ENCODE peak calls at places on chromosome 19, in six cellular contexts. P is SK-N-SH, K is upper lobe of left lung, V is A549, M is transverse colon, O is K562. C is an unnamed sample.

GRCh38 chr19:38699027-38699346 is 45.3 kb downstream of the CAPN12 start:
- DNase-seq in O (no peak), K (no peak), V (no peak), M (no peak), P (no peak), C (no peak)

GRCh38 chr19:2145831-2146241 is 5.5 kb downstream of the AP3D1 start:
- DNase-seq in P (no peak), M (no peak), K (no peak), O (no peak), V (no peak), C (no peak)

GRCh38 chr19:19121371-19121770 is 16.9 kb downstream of the TMEM161A start:
- DNase-seq in V (no peak), P (no peak), O (no peak), M (no peak), K (no peak), C (no peak)

GRCh38 chr19:21491161-21491560 is 14.2 kb upstream of the ZNF429 start:
- DNase-seq in O (no peak), P (no peak), K (peak; percentile 28), M (no peak), V (no peak), C (no peak)

GRCh38 chr19:2327773-2328400 is 499 bp downstream of the LSM7 start:
- DNase-seq in V (no peak), O (peak; percentile 64), P (peak; percentile 72), M (peak; percentile 58), K (peak; percentile 54), C (no peak)

GRCh38 chr19:2235396-2236284 is 489 bp downstream of the PLEKHJ1 start:
- DNase-seq in O (no peak), K (peak; percentile 74), V (no peak), M (peak; percentile 86), P (peak; percentile 58), C (no peak)

GRCh38 chr19:8251025-8251472 is 41.9 kb downstream of the CERS4 start:
- DNase-seq in O (no peak), K (peak; percentile 92), V (no peak), M (peak; percentile 44), P (no peak), C (peak; percentile 63)

GRCh38 chr19:36140289-36141038 is 598 bp downstream of the CAPNS1 start:
- DNase-seq in V (peak; percentile 96), K (peak; percentile 56), P (peak; percentile 88), O (peak; percentile 87), M (peak; percentile 53), C (peak; percentile 23)

GRCh38 chr19:47315125-47315821 is 5.6 kb downstream of the C5AR1 start:
- DNase-seq in V (peak; percentile 98), P (no peak), K (peak; percentile 92), M (peak; percentile 44), O (peak; percentile 86), C (peak; percentile 65)

GRCh38 chr19:4009990-4010807 is 2.7 kb downstream of the PIAS4 start:
- DNase-seq in O (no peak), M (no peak), K (no peak), P (peak; percentile 6), V (no peak), C (no peak)

DNA sequence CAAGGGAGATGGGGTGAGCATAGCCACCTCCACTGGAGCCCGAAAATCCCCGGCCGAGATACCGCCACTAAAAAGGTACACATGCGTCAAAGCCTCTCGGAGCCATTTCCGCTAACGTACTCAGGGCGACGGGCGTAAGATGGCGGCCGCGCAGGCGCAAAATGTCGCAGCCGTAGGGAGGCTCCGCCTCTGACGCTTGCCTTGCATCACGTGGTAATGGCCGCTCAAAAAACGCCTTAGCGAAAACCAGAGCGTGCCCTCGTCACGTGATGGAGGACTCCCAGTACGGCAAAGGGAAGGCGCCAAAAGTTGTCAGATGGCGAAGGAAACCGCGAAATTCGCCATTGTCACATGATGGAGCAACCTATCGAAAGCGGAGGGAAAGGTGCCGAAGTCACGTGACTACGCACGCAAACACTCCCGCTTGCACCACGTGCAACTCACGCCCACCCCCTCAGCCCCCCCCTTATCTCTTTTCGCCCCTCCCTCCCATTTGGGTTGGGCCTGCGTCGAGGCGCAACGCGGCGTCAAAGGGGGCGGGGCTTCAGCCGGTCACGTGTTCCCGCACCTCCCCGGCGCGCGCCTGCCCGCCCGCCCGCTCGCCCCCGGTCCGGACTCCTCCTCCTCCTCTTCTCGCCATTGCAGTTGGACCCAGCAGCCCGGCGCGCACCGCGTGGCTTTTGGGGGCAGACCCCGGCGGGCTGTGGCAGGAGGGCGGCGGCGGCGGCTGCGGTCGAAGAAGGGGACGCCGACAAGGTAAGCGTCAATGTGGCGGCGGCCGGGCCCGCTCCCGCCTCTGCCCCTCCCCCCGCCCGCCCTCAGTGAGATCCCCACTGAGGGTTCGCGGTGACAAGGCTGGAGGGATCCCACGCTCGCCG is at the start of gene ILF3:
- DNase-seq in M (peak; percentile 100), P (peak; percentile 96), V (peak; percentile 92), K (peak; percentile 99), O (peak; percentile 97), C (peak; percentile 100)
- TF ChIP-seq EP300 in M (peak; percentile 78), P (no peak), V (no peak), K (no peak), O (peak; percentile 23), C (peak; percentile 100)

GRCh38 chr19:13978721-13979191 is 26.4 kb downstream of the DCAF15 start:
- DNase-seq in M (no peak), O (no peak), P (no peak), K (no peak), V (no peak), C (no peak)

GRCh38 chr19:13979686-13980085 is 26.4 kb downstream of the RFX1 start:
- DNase-seq in M (no peak), O (no peak), K (no peak), P (peak; percentile 51), V (no peak), C (no peak)

GRCh38 chr19:13977803-13978202 is 25.5 kb downstream of the DCAF15 start:
- DNase-seq in O (no peak), K (no peak), P (no peak), M (no peak), V (no peak), C (no peak)

GRCh38 chr19:13979224-13979623 is 26.9 kb downstream of the RFX1 start:
- DNase-seq in V (no peak), O (no peak), P (no peak), M (no peak), K (no peak), C (no peak)

DNA sequence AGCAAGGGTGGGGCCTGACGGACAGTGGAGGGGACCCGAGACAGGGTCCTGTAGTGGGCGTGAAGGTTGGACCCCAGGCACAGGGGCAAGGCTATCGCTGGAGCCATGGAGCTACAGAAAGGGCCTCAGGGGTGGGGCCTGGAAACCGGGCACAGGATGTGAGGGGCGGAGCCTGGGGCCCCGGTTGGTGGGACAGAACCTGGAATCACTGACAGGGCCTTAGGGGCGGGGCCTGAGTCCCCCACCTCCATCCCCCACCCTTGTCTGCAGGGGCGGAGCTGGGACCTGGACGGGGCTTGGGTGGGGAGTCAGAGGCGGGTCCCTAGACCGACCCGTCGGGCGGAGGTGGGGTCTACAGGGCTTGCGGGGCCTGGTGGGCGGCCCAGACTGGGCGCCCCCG is 26.0 kb downstream of the DCAF15 start:
- DNase-seq in V (no peak), P (peak; percentile 81), O (peak; percentile 51), K (peak; percentile 85), M (peak; percentile 81), C (peak; percentile 63)
- H3K27ac ChIP-seq in V (no peak overlapping the region), P (no peak overlapping the region), O (no peak overlapping the region), K (peak overlapping the region; percentile 80), M (peak overlapping the region; percentile 44), C (peak overlapping the region; percentile 69)

DNA sequence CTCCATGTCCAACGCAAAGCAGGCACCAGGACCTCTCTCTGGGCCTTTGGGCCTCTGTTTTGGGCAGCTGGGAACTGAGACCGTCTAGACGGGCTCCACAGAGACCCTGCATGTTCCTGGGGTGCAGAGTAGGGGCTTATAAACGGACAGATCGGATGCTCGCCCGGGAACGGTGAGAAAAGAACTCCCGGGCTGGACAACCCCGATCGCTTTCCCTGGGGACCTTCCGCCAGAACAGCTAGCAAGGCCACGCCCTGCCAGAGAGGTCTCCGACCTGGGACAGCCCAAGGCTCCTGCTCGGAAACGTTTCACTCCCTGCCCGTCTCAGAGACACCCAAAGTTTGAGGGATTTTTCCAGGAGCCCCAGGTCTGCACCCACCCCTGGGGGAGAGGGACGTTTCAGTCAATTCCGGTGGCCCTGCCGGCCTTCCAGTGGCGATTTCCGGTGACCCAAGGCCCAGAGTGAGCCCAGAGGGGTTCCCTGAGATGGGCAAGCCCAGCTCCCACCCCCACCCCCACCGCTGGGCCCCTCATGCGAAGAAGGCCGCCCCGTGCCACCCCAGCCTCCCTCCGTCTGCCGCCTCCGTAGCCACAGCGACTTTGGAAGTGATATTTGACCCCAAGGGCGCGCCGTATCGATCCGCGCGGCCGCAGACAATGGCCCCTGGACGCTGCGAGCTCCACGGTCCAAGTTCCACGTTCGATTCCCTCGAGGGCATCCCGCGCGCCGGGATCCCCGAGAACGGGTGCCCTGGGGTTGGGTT is 1.7 kb downstream of the NR2F6 start:
- DNase-seq in K (peak; percentile 72), O (peak; percentile 65), V (no peak), M (peak; percentile 70), P (peak; percentile 71), C (peak; percentile 59)
- H3K4me1 ChIP-seq in K (peaks cover 46% of the 10 kb centered on the region), O (peaks cover 38% of the 10 kb centered on the region), V (peaks cover 71% of the 10 kb centered on the region), M (peaks cover 71% of the 10 kb centered on the region), P (peaks cover 6% of the 10 kb centered on the region), C (peaks cover 62% of the 10 kb centered on the region)

GRCh38 chr19:50378863-50379236 is 2.6 kb downstream of the NR1H2 start:
- DNase-seq in M (no peak), K (no peak), V (no peak), O (no peak), P (no peak), C (no peak)

GRCh38 chr19:50378169-50378862 is 2.1 kb downstream of the NR1H2 start:
- DNase-seq in O (no peak), M (no peak), V (no peak), K (no peak), P (no peak), C (no peak)

GRCh38 chr19:50377051-50377441 is 789 bp downstream of the NR1H2 start:
- DNase-seq in K (no peak), V (peak; percentile 55), P (peak; percentile 69), O (peak; percentile 73), M (peak; percentile 55), C (no peak)

GRCh38 chr19:50377517-50377916 is 1.3 kb downstream of the NR1H2 start:
- DNase-seq in O (peak; percentile 72), M (no peak), V (no peak), P (no peak), K (no peak), C (no peak)

GRCh38 chr19:50376166-50377050 is at the start of gene NR1H2:
- DNase-seq in M (peak; percentile 97), O (peak; percentile 93), K (peak; percentile 94), P (peak; percentile 94), V (peak; percentile 97), C (peak; percentile 89)
- TF ChIP-seq EP300 in M (no peak), O (peak; percentile 64), K (no peak), P (no peak), V (no peak), C (peak; percentile 100)

GRCh38 chr19:33902395-33902794 is 105.7 kb downstream of the KCTD15 start:
- DNase-seq in P (no peak), K (no peak), M (no peak), O (no peak), V (no peak), C (no peak)
- H3K27ac ChIP-seq in P (no peak overlapping the region), K (no peak overlapping the region), M (no peak overlapping the region), O (no peak overlapping the region), V (no peak overlapping the region), C (no peak overlapping the region)

GRCh38 chr19:55651236-55651635 is 3.2 kb downstream of the CCDC106 start:
- DNase-seq in M (no peak), P (no peak), O (no peak), K (no peak), V (no peak), C (no peak)
- H3K4me1 ChIP-seq in M (peaks cover 38% of the 10 kb centered on the region), P (peaks cover 5% of the 10 kb centered on the region), O (peaks cover 14% of the 10 kb centered on the region), K (peaks cover 31% of the 10 kb centered on the region), V (peaks cover 24% of the 10 kb centered on the region), C (peaks cover 22% of the 10 kb centered on the region)

GRCh38 chr19:16076154-16076957 is at the start of gene TPM4:
- DNase-seq in K (peak; percentile 96), V (peak; percentile 65), O (peak; percentile 85), P (peak; percentile 86), M (peak; percentile 94), C (peak; percentile 87)
- TF ChIP-seq EP300 in K (no peak), V (no peak), O (peak; percentile 39), P (no peak), M (peak; percentile 87), C (peak; percentile 94)